ENCODE peak calls at places on chromosomes 1 and 21, in seven cellular contexts. Z is CD4-positive, alpha-beta memory T cell; S is CD8-positive, alpha-beta memory T cell; V is CD8-positive, alpha-beta T cell; X is OCI-LY7; A is tibial artery; G is endothelial cell of umbilical vein. I is an unnamed sample.

GRCh38 chr21:25953659-25954058 is 216.9 kb downstream of the APP start:
- DNase-seq in V (no peak), Z (no peak), G (peak; percentile 87), A (no peak), X (no peak), S (no peak), I (no peak)

GRCh38 chr1:63835075-63835633 is 61.3 kb downstream of the ROR1 start:
- DNase-seq in S (no peak), A (no peak), Z (no peak), G (no peak), X (no peak), V (no peak), I (no peak)

GRCh38 chr21:14114251-14114650 is 96.5 kb downstream of the LIPI start:
- DNase-seq in V (no peak), S (no peak), Z (no peak), X (no peak), G (no peak), A (no peak), I (peak; percentile 34)

GRCh38 chr1:59185163-59185855 is 111.6 kb upstream of the FGGY start:
- DNase-seq in X (no peak), Z (no peak), A (no peak), V (no peak), S (no peak), G (no peak), I (no peak)

GRCh38 chr1:3410435-3410915 is 44.0 kb upstream of the ARHGEF16 start:
- DNase-seq in Z (no peak), V (no peak), A (no peak), G (no peak), S (no peak), X (no peak), I (no peak)

GRCh38 chr1:44523747-44524146 is 118.7 kb downstream of the RNF220 start:
- DNase-seq in X (no peak), G (no peak), S (no peak), V (no peak), Z (no peak), A (no peak), I (no peak)

GRCh38 chr1:5430911-5431310 is 561.3 kb downstream of the NPHP4 start:
- DNase-seq in G (no peak), V (no peak), S (no peak), A (no peak), Z (no peak), X (no peak), I (no peak)

GRCh38 chr1:116346943-116347673 is 25.9 kb upstream of the ATP1A1 start:
- DNase-seq in X (no peak), Z (peak; percentile 48), A (no peak), G (no peak), S (no peak), V (no peak), I (no peak)

GRCh38 chr1:72137665-72138064 is 144.7 kb downstream of the NEGR1 start:
- DNase-seq in A (no peak), Z (no peak), V (no peak), G (no peak), X (no peak), S (no peak), I (no peak)

GRCh38 chr1:172515927-172516326 is 17.0 kb upstream of the SUCO start:
- DNase-seq in A (no peak), S (no peak), V (no peak), Z (no peak), G (peak; percentile 34), X (no peak), I (no peak)

GRCh38 chr1:209672705-209673630 is 2.2 kb upstream of the G0S2 start:
- DNase-seq in Z (peak; percentile 43), X (no peak), S (no peak), G (no peak), V (no peak), A (no peak), I (no peak)

GRCh38 chr1:111656093-111657017 is 36.8 kb downstream of the RAP1A start:
- DNase-seq in Z (peak; percentile 18), G (peak; percentile 67), V (no peak), X (peak; percentile 48), S (no peak), A (no peak), I (peak; percentile 59)

GRCh38 chr1:111660204-111661150 is 40.9 kb downstream of the RAP1A start:
- DNase-seq in A (no peak), X (no peak), Z (peak; percentile 17), S (no peak), V (no peak), G (no peak), I (peak; percentile 63)

GRCh38 chr1:111654839-111655238 is 35.2 kb downstream of the RAP1A start:
- DNase-seq in G (no peak), S (no peak), X (no peak), A (no peak), Z (no peak), V (no peak), I (no peak)

GRCh38 chr1:111653695-111654094 is 34.1 kb downstream of the RAP1A start:
- DNase-seq in X (no peak), S (no peak), V (no peak), A (no peak), Z (no peak), G (no peak), I (no peak)

DNA sequence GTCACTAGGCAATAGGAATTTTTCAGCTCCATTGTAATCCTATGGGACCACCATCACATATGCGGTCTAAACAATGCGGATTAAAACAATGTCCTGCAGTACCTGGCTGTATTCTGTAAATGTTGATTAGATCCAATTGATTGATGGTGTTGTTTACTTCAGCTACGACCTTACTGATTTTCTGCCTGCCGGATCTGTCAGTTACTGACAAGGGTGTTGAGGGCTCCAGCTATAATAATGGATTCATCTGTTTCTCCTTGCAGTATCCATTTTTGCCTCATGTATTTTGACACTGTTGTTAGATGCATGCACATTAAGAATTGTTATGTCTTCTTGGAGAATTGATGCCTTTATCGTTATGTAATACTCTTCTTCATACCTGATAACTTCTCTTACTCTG is 39.0 kb downstream of the RAP1A start:
- DNase-seq in V (no peak), X (no peak), Z (no peak), S (no peak), A (no peak), G (no peak), I (no peak)
- H3K4me1 ChIP-seq in V (peaks cover 57% of the 10 kb centered on the region), X (peaks cover 13% of the 10 kb centered on the region), Z (peaks cover 96% of the 10 kb centered on the region), S (peaks cover 76% of the 10 kb centered on the region), A (no peaks in the 10 kb centered on the region), G (no peaks in the 10 kb centered on the region), I (peaks cover 2% of the 10 kb centered on the region)

GRCh38 chr1:86477721-86478120 is 9.0 kb downstream of the CLCA1 start:
- DNase-seq in V (no peak), X (no peak), Z (no peak), S (no peak), G (no peak), A (no peak), I (no peak)

GRCh38 chr1:86472767-86473166 is 4.0 kb downstream of the CLCA1 start:
- DNase-seq in S (no peak), V (no peak), G (no peak), X (no peak), Z (no peak), A (no peak), I (no peak)

DNA sequence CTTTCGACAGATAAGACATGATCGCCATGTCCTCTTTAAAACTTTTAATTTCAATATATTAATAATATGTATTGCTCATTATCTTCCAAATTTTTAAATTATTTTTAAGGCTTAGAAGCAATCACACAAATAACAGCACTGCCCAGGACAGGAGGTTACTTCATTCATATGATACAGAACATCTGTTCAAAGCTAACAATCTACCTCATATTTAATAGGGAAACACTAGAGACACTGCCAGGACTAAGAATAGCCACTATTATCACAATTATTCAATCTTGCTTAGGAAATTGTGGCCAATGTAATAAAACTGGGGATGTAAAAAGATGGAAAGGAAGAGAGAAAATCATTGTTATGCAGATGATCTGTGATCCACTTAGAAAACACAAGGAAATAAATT is 10.0 kb downstream of the CLCA1 start:
- DNase-seq in S (no peak), V (no peak), A (no peak), X (no peak), Z (no peak), G (no peak), I (no peak)
- H3K27ac ChIP-seq in S (no peak overlapping the region), V (no peak overlapping the region), A (no peak overlapping the region), X (no peak overlapping the region), Z (no peak overlapping the region), G (no peak overlapping the region), I (no peak overlapping the region)

GRCh38 chr1:32352831-32353383 is 9.4 kb downstream of the FAM229A start:
- DNase-seq in A (no peak), G (no peak), S (no peak), V (no peak), X (no peak), Z (no peak), I (no peak)

GRCh38 chr1:32351077-32351858 is 11.0 kb downstream of the FAM229A start:
- DNase-seq in X (peak; percentile 96), Z (peak; percentile 91), S (peak; percentile 95), G (peak; percentile 91), A (peak; percentile 96), V (peak; percentile 90), I (peak; percentile 95)

GRCh38 chr1:32353431-32353830 is 8.9 kb downstream of the FAM229A start:
- DNase-seq in A (no peak), S (no peak), G (no peak), V (no peak), Z (no peak), X (no peak), I (no peak)

GRCh38 chr1:32350785-32351076 is 11.6 kb downstream of the FAM229A start:
- DNase-seq in Z (no peak), S (no peak), V (no peak), G (no peak), X (no peak), A (no peak), I (no peak)

GRCh38 chr1:32351859-32352745 is 10.2 kb downstream of the FAM229A start:
- DNase-seq in Z (no peak), S (no peak), A (peak; percentile 79), G (peak; percentile 62), V (no peak), X (no peak), I (no peak)
- H3K4me3 ChIP-seq in Z (peak overlapping the region; percentile 65), S (peak overlapping the region; percentile 49), A (peak overlapping the region; percentile 84), G (peak overlapping the region; percentile 55), V (peak overlapping the region; percentile 85), X (peak overlapping the region; percentile 74), I (peak overlapping the region; percentile 50)

DNA sequence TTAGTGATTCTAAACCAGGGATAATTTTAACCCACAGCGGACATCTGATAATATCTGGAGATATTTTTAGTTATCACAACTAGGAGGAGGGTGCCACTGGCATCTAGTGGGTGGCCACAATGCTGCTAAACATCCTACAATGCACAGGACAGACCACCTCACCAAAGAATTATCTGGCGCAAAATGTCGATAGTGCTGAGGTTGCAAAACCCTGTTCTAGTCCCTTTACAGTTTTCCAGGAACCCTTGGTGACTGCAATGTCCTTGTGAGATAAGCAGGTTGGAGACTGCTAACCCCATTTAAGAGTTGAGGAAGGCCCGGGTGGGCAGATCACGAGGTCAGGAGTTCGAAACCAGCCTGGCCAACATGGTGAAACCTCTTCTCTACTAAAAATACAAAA is 163.1 kb upstream of the BEND5 start:
- DNase-seq in X (no peak), G (no peak), A (no peak), V (no peak), Z (no peak), S (no peak), I (no peak)
- H3K4me1 ChIP-seq in X (no peaks in the 10 kb centered on the region), G (no peaks in the 10 kb centered on the region), A (no peaks in the 10 kb centered on the region), V (no peaks in the 10 kb centered on the region), Z (no peaks in the 10 kb centered on the region), S (no peaks in the 10 kb centered on the region), I (no peaks in the 10 kb centered on the region)

GRCh38 chr1:225435957-225436392 is 8.1 kb upstream of the LBR start:
- DNase-seq in Z (no peak), G (no peak), A (no peak), S (no peak), V (no peak), X (peak; percentile 88), I (no peak)
- H3K27ac ChIP-seq in Z (no peak overlapping the region), G (no peak overlapping the region), A (no peak overlapping the region), S (no peak overlapping the region), V (no peak overlapping the region), X (peak overlapping the region; percentile 94), I (no peak overlapping the region)

GRCh38 chr1:17539526-17540254 is at the start of gene ARHGEF10L:
- DNase-seq in A (peak; percentile 73), V (no peak), S (no peak), Z (no peak), X (no peak), G (no peak), I (no peak)
- H3K4me3 ChIP-seq in A (peak within 1 kb of the TSS; percentile 97), V (no peak within 1 kb of the TSS), S (no peak within 1 kb of the TSS), Z (no peak within 1 kb of the TSS), X (no peak within 1 kb of the TSS), G (peak within 1 kb of the TSS; percentile 34), I (peak within 1 kb of the TSS; percentile 60)